ENCODE peak calls at places on chromosomes 11 and 22, in five cellular contexts. P, O, K, N and F are unnamed samples.

GRCh38 chr22:17369553-17370035 is 334 bp downstream of the CECR2 start:
- DNase-seq in P (no peak), O (peak), K (peak), N (no peak), F (no peak)

GRCh38 chr11:73177380-73178091 is 35.4 kb upstream of the FCHSD2 start:
- DNase-seq in P (no peak), O (no peak), K (no peak), N (peak), F (no peak)

GRCh38 chr11:128174465-128175101 is 412.8 kb downstream of the ETS1 start:
- DNase-seq in P (no peak), O (peak), K (no peak), N (no peak), F (no peak)

GRCh38 chr22:44955102-44955501 is 54.7 kb downstream of the PHF21B start:
- DNase-seq in P (no peak), O (no peak), K (no peak), N (no peak), F (no peak)

GRCh38 chr11:94938399-94939055 is 34.8 kb downstream of the CWC15 start:
- DNase-seq in P (no peak), O (no peak), K (peak), N (no peak), F (no peak)

GRCh38 chr11:3196161-3197043 is 22.2 kb downstream of the MRGPRG start:
- DNase-seq in P (no peak), O (no peak), K (no peak), N (peak), F (no peak)

GRCh38 chr11:133925756-133926155 is 31.0 kb downstream of the IGSF9B start:
- DNase-seq in P (no peak), O (no peak), K (no peak), N (no peak), F (no peak)

GRCh38 chr11:2772544-2773031 is 72.8 kb upstream of the KCNQ1OT1 start:
- DNase-seq in P (peak), O (no peak), K (peak), N (peak), F (peak)

GRCh38 chr22:44567846-44568493 is 69.9 kb upstream of the RTL6 start:
- DNase-seq in P (peak), O (no peak), K (peak), N (no peak), F (no peak)